ENCODE peak calls at places on chromosome 7, in six cellular contexts. G, Y, U, X, O and Z are unnamed samples. For H3K36me3, the result is how much of the 10 kb centered on the place peaks cover.

GRCh38 chr7:151109094-151110048 is 23.1 kb downstream of the AGAP3 start:
- DNase-seq in G (no peak), Y (no peak), U (peak), X (no peak), O (no peak), Z (no peak)

GRCh38 chr7:918441-919113 is 35.9 kb downstream of the ADAP1 start:
- DNase-seq in G (peak), Y (peak), U (peak), X (no peak), O (no peak), Z (no peak)

GRCh38 chr7:110922906-110923305 is 168.0 kb upstream of the LRRN3 start:
- DNase-seq in G (no peak), Y (no peak), U (no peak), X (no peak), O (no peak), Z (no peak)

GRCh38 chr7:114539575-114539974 is 125.0 kb downstream of the FOXP2 start:
- DNase-seq in G (no peak), Y (no peak), U (no peak), X (no peak), O (peak), Z (no peak)

GRCh38 chr7:66554326-66554725 is 74.4 kb upstream of the KCTD7 start:
- DNase-seq in G (no peak), Y (no peak), U (no peak), X (no peak), O (no peak), Z (no peak)

GRCh38 chr7:1678070-1678543 is 8.0 kb downstream of the ELFN1 start:
- DNase-seq in G (no peak), Y (no peak), U (peak), X (no peak), O (no peak), Z (no peak)

GRCh38 chr7:23346316-23346715 is 47.2 kb downstream of the MALSU1 start:
- DNase-seq in G (no peak), Y (no peak), U (no peak), X (no peak), O (no peak), Z (no peak)

GRCh38 chr7:7554647-7555575 is 11.8 kb upstream of the MIOS start:
- DNase-seq in G (no peak), Y (peak), U (no peak), X (no peak), O (no peak), Z (no peak)

GRCh38 chr7:80060218-80060806 is 74.3 kb upstream of the GNAI1 start:
- DNase-seq in G (no peak), Y (no peak), U (no peak), X (no peak), O (peak), Z (no peak)

GRCh38 chr7:101315336-101315735 is 6.3 kb downstream of the IFT22 start:
- DNase-seq in G (no peak), Y (no peak), U (no peak), X (no peak), O (peak), Z (no peak)

GRCh38 chr7:18903676-18904075 is 213.8 kb downstream of the TWIST1 start:
- DNase-seq in G (no peak), Y (no peak), U (no peak), X (no peak), O (no peak), Z (no peak)

GRCh38 chr7:101589052-101589451 is 40.0 kb downstream of the MYL10 start:
- DNase-seq in G (no peak), Y (no peak), U (no peak), X (no peak), O (no peak), Z (no peak)

GRCh38 chr7:26620352-26620751 is 244.0 kb downstream of the SKAP2 start:
- DNase-seq in G (no peak), Y (no peak), U (no peak), X (no peak), O (no peak), Z (no peak)

GRCh38 chr7:27603813-27604212 is 58.9 kb downstream of the HIBADH start:
- DNase-seq in G (no peak), Y (no peak), U (no peak), X (no peak), O (peak), Z (no peak)

GRCh38 chr7:69134316-69134715 is 464.0 kb upstream of the AUTS2 start:
- DNase-seq in G (no peak), Y (no peak), U (no peak), X (no peak), O (no peak), Z (no peak)

GRCh38 chr7:29749701-29750321 is 56.5 kb upstream of the WIPF3 start:
- DNase-seq in G (no peak), Y (no peak), U (no peak), X (no peak), O (no peak), Z (no peak)

GRCh38 chr7:10121641-10122040 is 852.0 kb upstream of the PHF14 start:
- DNase-seq in G (no peak), Y (no peak), U (no peak), X (no peak), O (no peak), Z (no peak)

GRCh38 chr7:74483402-74484336 is 30.0 kb downstream of the GTF2IRD1 start:
- DNase-seq in G (peak), Y (no peak), U (peak), X (no peak), O (no peak), Z (no peak)

GRCh38 chr7:74275401-74275881 is 13.8 kb upstream of the CLIP2 start:
- DNase-seq in G (no peak), Y (no peak), U (no peak), X (no peak), O (peak), Z (no peak)

GRCh38 chr7:100476903-100477870 is 1.8 kb downstream of the TSC22D4 start:
- DNase-seq in G (peak), Y (no peak), U (peak), X (no peak), O (no peak), Z (no peak)

GRCh38 chr7:19491821-19492452 is 216.9 kb downstream of the POLR1F start:
- DNase-seq in G (no peak), Y (no peak), U (no peak), X (no peak), O (peak), Z (no peak)

GRCh38 chr7:57274535-57275283 is 142.5 kb upstream of the ZNF479 start:
- DNase-seq in G (no peak), Y (no peak), U (no peak), X (no peak), O (no peak), Z (no peak)

GRCh38 chr7:105691029-105691691 is 109.9 kb upstream of the EFCAB10 start:
- DNase-seq in G (no peak), Y (no peak), U (no peak), X (peak), O (no peak), Z (no peak)

GRCh38 chr7:727104-727805 is at the start of gene PRKAR1B:
- DNase-seq in G (no peak), Y (no peak), U (no peak), X (no peak), O (no peak), Z (no peak)

GRCh38 chr7:28678421-28678965 is 266.2 kb downstream of the CREB5 start:
- DNase-seq in G (no peak), Y (no peak), U (no peak), X (no peak), O (no peak), Z (no peak)

GRCh38 chr7:152330827-152331226 is 105.0 kb downstream of the KMT2C start:
- DNase-seq in G (no peak), Y (no peak), U (no peak), X (no peak), O (no peak), Z (no peak)

GRCh38 chr7:159197066-159197975 is 52.7 kb upstream of the VIPR2 start:
- DNase-seq in G (no peak), Y (no peak), U (no peak), X (no peak), O (no peak), Z (no peak)

GRCh38 chr7:154753226-154753625 is 249.7 kb downstream of the PAXIP1 start:
- DNase-seq in G (no peak), Y (no peak), U (no peak), X (no peak), O (no peak), Z (no peak)

GRCh38 chr7:95636140-95636539 is 39.8 kb upstream of the PDK4 start:
- DNase-seq in G (no peak), Y (no peak), U (no peak), X (no peak), O (no peak), Z (no peak)

GRCh38 chr7:74511360-74511759 is 57.7 kb downstream of the GTF2IRD1 start:
- DNase-seq in G (no peak), Y (no peak), U (no peak), X (no peak), O (no peak), Z (peak)

GRCh38 chr7:143285806-143286521 is 1.2 kb downstream of the TMEM139 start:
- DNase-seq in G (no peak), Y (no peak), U (no peak), X (no peak), O (no peak), Z (no peak)

GRCh38 chr7:2510909-2511768 is 8.4 kb upstream of the LFNG start:
- DNase-seq in G (no peak), Y (peak), U (no peak), X (no peak), O (no peak), Z (no peak)

GRCh38 chr7:2282185-2282751 is 32.0 kb downstream of the SNX8 start:
- DNase-seq in G (no peak), Y (no peak), U (peak), X (no peak), O (no peak), Z (no peak)

GRCh38 chr7:159015081-159015893 is 129.4 kb downstream of the VIPR2 start:
- DNase-seq in G (peak), Y (peak), U (peak), X (no peak), O (peak), Z (peak)

GRCh38 chr7:20220824-20221547 is 3.8 kb upstream of the MACC1 start:
- DNase-seq in G (peak), Y (no peak), U (no peak), X (no peak), O (no peak), Z (no peak)

GRCh38 chr7:159109092-159110035 is 35.3 kb downstream of the VIPR2 start:
- DNase-seq in G (no peak), Y (peak), U (no peak), X (no peak), O (peak), Z (no peak)

DNA sequence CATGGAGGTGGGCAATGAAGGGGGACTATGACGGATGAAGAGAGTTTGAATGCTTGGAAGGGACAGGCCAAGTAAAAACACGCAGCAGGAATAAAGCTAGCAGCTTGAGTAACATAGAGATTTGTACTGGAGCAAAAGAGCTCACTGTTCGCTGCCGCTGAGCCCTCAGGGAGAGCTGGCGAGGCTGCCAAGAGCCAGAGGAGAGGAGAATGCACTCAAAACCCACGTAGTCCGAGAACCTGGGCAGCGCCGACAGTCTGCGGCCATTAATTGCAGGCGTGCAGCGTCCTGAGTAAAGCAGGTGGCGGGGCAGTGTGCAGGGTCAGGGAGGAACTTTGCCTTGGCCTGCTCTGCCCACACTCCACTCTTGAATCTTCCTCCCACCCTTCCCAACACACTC is 68.2 kb downstream of the SLC37A3 start:
- DNase-seq in G (no peak), Y (no peak), U (no peak), X (no peak), O (no peak), Z (no peak)
- H3K36me3 ChIP-seq in G (under half), Y (under half), U (under half), X (under half), O (under half), Z (under half)

GRCh38 chr7:157431951-157432540 is 95.2 kb downstream of the DNAJB6 start:
- DNase-seq in G (no peak), Y (peak), U (peak), X (no peak), O (no peak), Z (no peak)

GRCh38 chr7:157431173-157431950 is 94.6 kb downstream of the DNAJB6 start:
- DNase-seq in G (no peak), Y (peak), U (peak), X (no peak), O (no peak), Z (no peak)

GRCh38 chr7:157433628-157434027 is 96.8 kb downstream of the DNAJB6 start:
- DNase-seq in G (no peak), Y (peak), U (peak), X (no peak), O (no peak), Z (no peak)

GRCh38 chr7:157432957-157433576 is 96.3 kb downstream of the DNAJB6 start:
- DNase-seq in G (no peak), Y (peak), U (peak), X (peak), O (peak), Z (peak)

DNA sequence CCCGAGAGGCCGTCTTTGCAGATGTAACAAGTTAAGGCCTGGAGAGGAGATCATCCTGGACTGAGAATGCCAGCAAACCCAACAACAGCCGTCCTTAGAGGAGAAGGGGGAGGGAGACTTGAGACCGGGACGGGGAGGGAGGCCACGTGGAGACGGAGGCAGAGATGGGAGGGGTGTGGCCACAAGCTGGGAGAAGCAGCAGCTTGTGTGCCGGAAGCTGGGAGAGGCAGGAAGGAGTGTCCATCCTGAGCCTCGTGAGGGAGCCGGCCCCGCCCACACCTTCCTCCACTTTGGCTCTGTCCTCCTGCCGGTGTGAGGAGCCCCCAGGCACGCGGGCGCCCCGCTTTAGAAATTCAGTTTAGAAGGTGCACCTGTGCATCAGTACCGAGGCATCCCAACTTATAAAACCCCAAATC is 95.7 kb downstream of the DNAJB6 start:
- DNase-seq in G (no peak), Y (peak), U (peak), X (no peak), O (no peak), Z (no peak)
- H3K4me3 ChIP-seq in G (no peak), Y (peak), U (peak), X (peak), O (no peak), Z (no peak)

DNA sequence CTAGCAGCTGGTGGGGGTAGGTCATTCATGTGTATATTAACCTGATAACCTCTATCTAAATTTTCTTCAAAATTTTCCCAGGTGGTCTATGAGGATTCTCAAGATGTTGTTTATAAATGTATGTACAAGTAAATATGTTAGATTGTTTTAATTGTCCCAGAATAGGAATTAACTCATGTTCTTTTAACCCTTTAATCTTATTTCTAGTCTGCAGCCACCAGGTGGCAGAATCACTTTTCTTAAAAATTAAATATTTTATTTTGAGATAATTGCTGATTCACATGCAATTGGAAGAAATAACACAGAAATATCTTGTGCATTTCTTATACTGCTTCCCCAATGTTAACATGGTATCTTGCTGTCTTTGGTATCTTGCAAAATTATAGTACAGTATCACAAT is 589.5 kb downstream of the ARL4A start:
- DNase-seq in G (no peak), Y (no peak), U (no peak), X (no peak), O (no peak), Z (no peak)
- TF ChIP-seq CTCF in G (no peak), Y (peak), U (no peak), X (no peak), O (peak), Z (no peak)

DNA sequence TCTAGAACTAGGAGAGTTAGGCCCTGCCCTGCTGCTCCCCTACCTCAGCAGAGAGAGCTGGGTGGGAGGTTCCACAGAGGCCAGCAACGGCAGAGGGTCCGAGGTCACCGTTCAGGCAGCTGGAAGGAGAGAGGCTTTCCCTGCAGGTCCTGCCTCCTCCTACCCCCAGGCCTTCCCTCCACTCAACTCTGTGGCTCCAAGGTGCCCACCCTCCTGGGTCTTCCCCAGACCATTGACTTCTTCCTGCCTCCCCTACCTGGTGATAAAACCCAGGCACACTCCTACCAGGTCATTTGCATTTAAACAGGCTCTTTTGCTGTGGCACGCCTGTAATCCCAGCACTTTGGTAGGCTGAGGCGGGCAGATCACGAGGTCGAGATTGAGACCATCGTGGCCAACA is 515.3 kb upstream of the FOXK1 start:
- DNase-seq in G (no peak), Y (no peak), U (no peak), X (no peak), O (no peak), Z (no peak)
- H3K36me3 ChIP-seq in G (under half), Y (under half), U (under half), X (under half), O (under half), Z (under half)

DNA sequence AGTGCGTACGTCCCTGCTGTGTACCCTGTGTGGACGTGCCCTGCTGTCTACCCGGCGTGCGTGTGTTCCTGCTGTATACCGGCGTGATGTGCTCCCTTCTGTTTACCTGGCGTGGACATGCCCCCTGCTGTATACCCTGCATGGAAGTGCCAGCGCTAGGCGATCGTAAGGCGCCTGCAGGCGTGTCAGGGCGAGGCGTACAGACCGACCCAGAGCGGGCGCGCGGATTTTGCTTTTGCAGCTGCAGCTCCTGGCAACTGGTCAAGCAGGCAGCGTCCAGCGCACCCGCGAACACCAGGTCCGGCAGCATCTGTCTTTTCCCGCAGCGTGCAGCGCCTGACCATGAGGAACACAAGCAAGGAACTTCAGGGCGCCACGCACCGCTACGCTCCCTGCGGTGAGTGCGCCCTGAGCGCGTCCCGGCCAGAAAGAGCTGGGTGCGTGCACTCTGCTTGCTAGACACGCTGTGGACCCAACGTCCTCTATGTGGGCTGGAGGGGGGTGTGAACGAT is 680 bp downstream of the C7orf57 start:
- DNase-seq in G (peak), Y (peak), U (peak), X (no peak), O (peak), Z (no peak)
- H3K4me3 ChIP-seq in G (no peak), Y (peak), U (peak), X (peak), O (peak), Z (peak)

GRCh38 chr7:35714407-35714806 is 19.5 kb upstream of the HERPUD2 start:
- DNase-seq in G (no peak), Y (no peak), U (no peak), X (no peak), O (no peak), Z (no peak)

GRCh38 chr7:35716038-35716803 is 21.3 kb upstream of the HERPUD2 start:
- DNase-seq in G (peak), Y (peak), U (no peak), X (no peak), O (peak), Z (no peak)

GRCh38 chr7:35717013-35717412 is 22.1 kb upstream of the HERPUD2 start:
- DNase-seq in G (no peak), Y (no peak), U (no peak), X (no peak), O (no peak), Z (no peak)

GRCh38 chr7:35712563-35713226 is 17.8 kb upstream of the HERPUD2 start:
- DNase-seq in G (no peak), Y (no peak), U (no peak), X (no peak), O (no peak), Z (no peak)

DNA sequence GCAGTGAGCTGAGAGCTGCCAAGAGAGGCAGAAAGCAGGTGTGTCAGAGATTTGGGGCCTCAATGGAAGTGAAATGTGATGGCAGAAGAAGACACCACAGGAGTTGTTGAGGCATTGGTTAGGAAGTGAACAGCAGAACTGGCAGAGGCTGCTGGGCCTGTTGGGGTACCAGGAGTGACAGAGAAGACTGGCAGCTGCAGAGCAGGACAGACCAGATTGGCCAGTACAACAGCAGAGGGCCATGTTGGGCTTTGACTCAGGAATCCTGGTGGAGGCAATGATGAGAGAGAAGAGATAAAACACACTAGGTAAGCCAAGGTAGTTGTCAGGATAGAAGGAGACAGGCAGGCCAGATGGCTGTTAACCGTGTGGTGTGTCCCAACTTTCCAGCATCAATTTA is 19.9 kb upstream of the HERPUD2 start:
- DNase-seq in G (no peak), Y (no peak), U (no peak), X (no peak), O (no peak), Z (no peak)
- TF ChIP-seq CTCF in G (no peak), Y (no peak), U (no peak), X (no peak), O (no peak), Z (no peak)

GRCh38 chr7:112459645-112460044 is 9.4 kb downstream of the IFRD1 start:
- DNase-seq in G (no peak), Y (no peak), U (no peak), X (no peak), O (no peak), Z (no peak)
- H3K36me3 ChIP-seq in G (under half), Y (under half), U (under half), X (under half), O (half or more), Z (under half)